ENCODE peak calls at places on chromosomes 12 and 14, in four cellular contexts. Q is fibroblast of lung, E is lung, F is transverse colon. U is an unnamed sample.

GRCh38 chr12:10331642-10332239 is 24.1 kb downstream of the KLRD1 start:
- DNase-seq in E (no peak), F (no peak), Q (peak), U (peak)

GRCh38 chr12:22993639-22994038 is 368.7 kb downstream of the ETNK1 start:
- DNase-seq in F (no peak), Q (peak), E (no peak), U (no peak)

GRCh38 chr14:67618617-67619063 is 1.1 kb upstream of the ARG2 start:
- DNase-seq in E (no peak), Q (peak), F (no peak), U (peak)

GRCh38 chr12:6275609-6276246 is 34.8 kb upstream of the PLEKHG6 start:
- DNase-seq in Q (no peak), F (no peak), E (no peak), U (no peak)

GRCh38 chr12:115402443-115403170 is 718.6 kb upstream of the TBX3 start:
- DNase-seq in Q (peak), F (no peak), E (no peak), U (no peak)

GRCh38 chr12:29614926-29615325 is 117.4 kb upstream of the OVCH1 start:
- DNase-seq in Q (peak), E (no peak), F (no peak), U (peak)

GRCh38 chr12:25701290-25701689 is 148.2 kb upstream of the LMNTD1 start:
- DNase-seq in Q (peak), F (no peak), E (no peak), U (no peak)

GRCh38 chr12:120861074-120861795 is 42.9 kb downstream of the SPPL3 start:
- DNase-seq in Q (peak), E (no peak), F (no peak), U (no peak)

GRCh38 chr12:108701779-108702435 is 29.4 kb downstream of the CORO1C start:
- DNase-seq in F (no peak), Q (peak), E (no peak), U (no peak)

GRCh38 chr12:53005215-53005985 is 856 bp upstream of the EIF4B start:
- DNase-seq in Q (no peak), E (peak), F (no peak), U (no peak)

GRCh38 chr12:114481200-114481535 is 75.2 kb upstream of the TBX5 start:
- DNase-seq in Q (no peak), E (no peak), F (no peak), U (no peak)

GRCh38 chr12:63045020-63045860 is 105.8 kb downstream of the AVPR1A start:
- DNase-seq in Q (peak), F (no peak), E (no peak), U (peak)

GRCh38 chr12:68557011-68557715 is 53.5 kb upstream of the RAP1B start:
- DNase-seq in E (no peak), Q (peak), F (no peak), U (no peak)

GRCh38 chr12:15629108-15629507 is 160.1 kb downstream of the EPS8 start:
- DNase-seq in F (peak), E (no peak), Q (peak), U (no peak)

GRCh38 chr14:84029246-84029645 is 1500.7 kb upstream of the FLRT2 start:
- DNase-seq in Q (no peak), F (no peak), E (no peak), U (no peak)

GRCh38 chr14:36020120-36021029 is 156.1 kb downstream of the PTCSC3 start:
- DNase-seq in Q (no peak), E (no peak), F (no peak), U (no peak)
- TF ChIP-seq CTCF in Q (no peak), E (no peak), F (no peak), U (no peak)

GRCh38 chr12:56336361-56337167 is 2.1 kb upstream of the IL23A start:
- DNase-seq in Q (no peak), F (peak), E (no peak), U (no peak)

GRCh38 chr12:56332512-56333196 is 1.1 kb downstream of the PAN2 start:
- DNase-seq in E (no peak), F (no peak), Q (no peak), U (no peak)

GRCh38 chr12:56333679-56334489 is at the start of gene PAN2:
- DNase-seq in Q (peak), F (peak), E (peak), U (peak)

GRCh38 chr12:56333197-56333678 is 562 bp downstream of the PAN2 start:
- DNase-seq in E (no peak), F (no peak), Q (peak), U (no peak)

DNA sequence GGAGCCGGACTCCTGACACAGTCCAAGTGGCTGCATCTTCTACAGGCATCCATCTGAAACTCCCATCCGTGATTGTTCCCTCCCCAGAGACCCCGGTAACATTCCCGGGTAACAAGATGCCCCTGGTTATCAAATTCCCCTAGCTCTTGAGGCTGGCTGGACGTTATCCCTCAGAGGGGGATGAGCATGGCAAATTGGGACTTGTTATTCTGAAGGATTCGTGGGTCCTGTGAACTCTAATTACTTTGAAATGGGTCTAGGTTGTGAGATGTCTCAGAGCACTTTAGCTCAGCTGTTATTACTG is 642 bp upstream of the PAN2 start:
- DNase-seq in F (no peak), Q (no peak), E (no peak), U (no peak)
- TF ChIP-seq CTCF in F (no peak), Q (no peak), E (no peak), U (no peak)

DNA sequence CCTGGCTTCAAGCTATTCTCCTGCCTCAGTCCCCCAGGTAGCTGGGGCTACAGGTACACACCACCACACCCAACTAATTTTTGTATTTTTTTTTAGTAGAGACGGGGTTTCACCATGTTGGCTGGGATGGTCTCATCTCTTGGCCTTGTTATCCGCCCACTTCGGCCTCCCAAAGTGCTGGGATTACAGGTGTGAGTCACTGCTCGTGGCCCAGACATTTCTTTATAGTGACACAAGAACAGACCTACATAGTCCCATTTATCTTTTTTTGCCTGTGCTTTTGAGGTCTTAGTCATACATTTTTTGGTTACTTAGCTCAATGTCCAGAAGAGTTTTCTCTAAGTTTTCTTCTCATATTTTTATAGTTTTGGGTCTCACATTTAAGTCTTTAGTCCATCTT is 247.4 kb downstream of the SYT10 start:
- DNase-seq in E (no peak), F (no peak), Q (no peak), U (no peak)
- TF ChIP-seq CTCF in E (no peak), F (no peak), Q (no peak), U (no peak)

GRCh38 chr14:30751646-30752416 is 122.5 kb upstream of the COCH start:
- DNase-seq in Q (no peak), F (no peak), E (no peak), U (no peak)
- TF ChIP-seq CTCF in Q (no peak), F (no peak), E (no peak), U (no peak)

GRCh38 chr12:41365653-41366131 is 177.6 kb downstream of the PDZRN4 start:
- DNase-seq in Q (peak), F (no peak), E (no peak), U (no peak)
- TF ChIP-seq CTCF in Q (no peak), F (no peak), E (no peak), U (no peak)

DNA sequence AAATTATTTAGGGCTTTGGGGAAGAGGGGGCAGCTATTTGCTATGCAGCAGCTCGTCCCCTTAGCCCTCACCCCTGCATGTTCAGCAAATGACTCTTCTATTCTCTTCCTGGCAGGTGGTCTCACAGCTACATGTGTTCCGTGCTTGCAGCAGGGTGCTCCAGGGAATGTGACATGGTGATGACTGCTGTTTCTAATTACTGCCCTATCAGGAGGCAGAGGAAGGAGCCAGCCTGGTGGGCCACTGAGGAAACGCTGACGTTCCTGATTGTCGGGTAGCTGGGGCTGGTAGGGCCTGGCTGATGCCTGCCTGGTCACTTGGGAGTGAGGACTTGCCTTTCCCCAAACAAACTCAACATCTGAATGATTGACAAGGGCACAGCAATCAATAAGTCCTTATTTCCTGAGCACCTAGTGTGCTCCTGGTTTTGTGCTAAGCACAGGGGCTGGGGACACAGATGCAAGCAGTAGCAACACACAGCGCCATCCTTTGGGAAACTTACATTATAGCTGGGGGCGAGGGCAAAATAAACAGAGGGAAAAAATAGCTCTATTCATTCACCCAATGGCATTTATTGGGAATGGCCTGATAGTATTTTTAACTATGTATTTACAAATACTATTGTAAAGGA is 377.8 kb downstream of the FUT8 start:
- DNase-seq in E (no peak), F (no peak), Q (no peak), U (no peak)
- TF ChIP-seq CTCF in E (no peak), F (no peak), Q (no peak), U (no peak)

U was measured in AG09319.